ENCODE peak calls at places on chromosomes 1 and 21, in six cellular contexts. M is A549, Q is body of pancreas, G is thyroid gland, X is adrenal gland, W is suprapubic skin. B is an unnamed sample.

GRCh38 chr1:204089044-204089751 is 16.3 kb downstream of the SOX13 start:
- DNase-seq in X (peak; percentile 65), Q (peak; percentile 41), W (peak; percentile 83), G (no peak), M (no peak), B (peak; percentile 81)

GRCh38 chr1:29569971-29570634 is 333.8 kb downstream of the PTPRU start:
- DNase-seq in Q (no peak), G (no peak), X (no peak), M (peak; percentile 13), W (no peak), B (no peak)

GRCh38 chr1:38088366-38088765 is 41.8 kb upstream of the POU3F1 start:
- DNase-seq in Q (no peak), M (no peak), W (no peak), X (no peak), G (no peak), B (no peak)

GRCh38 chr1:192974701-192975100 is 84.5 kb downstream of the UCHL5 start:
- DNase-seq in W (no peak), G (no peak), Q (no peak), X (no peak), M (no peak), B (no peak)

GRCh38 chr1:16888806-16889178 is 7.0 kb upstream of the RNU1-2 start:
- DNase-seq in G (peak; percentile 32), X (no peak), Q (no peak), M (peak; percentile 21), W (no peak), B (peak; percentile 55)

GRCh38 chr1:160877221-160877620 is 7.8 kb downstream of the ITLN1 start:
- DNase-seq in W (no peak), M (no peak), X (no peak), G (no peak), Q (no peak), B (no peak)

GRCh38 chr1:234170622-234171021 is 202.6 kb upstream of the COA6 start:
- DNase-seq in X (no peak), G (no peak), M (no peak), W (no peak), Q (no peak), B (no peak)

GRCh38 chr1:55321947-55322346 is 106.8 kb upstream of the USP24 start:
- DNase-seq in G (no peak), Q (no peak), W (no peak), X (no peak), M (peak; percentile 28), B (no peak)

GRCh38 chr1:117650840-117651568 is 45.2 kb downstream of the TENT5C start:
- DNase-seq in M (no peak), G (no peak), Q (no peak), X (no peak), W (no peak), B (no peak)

GRCh38 chr21:42724226-42724920 is 71.0 kb downstream of the PDE9A start:
- DNase-seq in X (no peak), Q (no peak), W (no peak), G (peak; percentile 63), M (peak; percentile 15), B (no peak)

GRCh38 chr21:36717901-36718465 is 19.1 kb downstream of the SIM2 start:
- DNase-seq in X (no peak), W (no peak), Q (no peak), M (no peak), G (no peak), B (no peak)

GRCh38 chr1:111471538-111471937 is 2.2 kb upstream of the C1orf162 start:
- DNase-seq in G (no peak), Q (no peak), M (no peak), W (no peak), X (no peak), B (no peak)

GRCh38 chr1:210715072-210715471 is 386.4 kb downstream of the HHAT start:
- DNase-seq in Q (no peak), X (no peak), W (no peak), M (no peak), G (no peak), B (no peak)

GRCh38 chr1:231695439-231696255 is 69.1 kb downstream of the DISC1 start:
- DNase-seq in M (no peak), Q (no peak), X (no peak), W (no peak), G (no peak), B (no peak)

GRCh38 chr1:22652881-22653316 is at the start of gene C1QB:
- DNase-seq in Q (no peak), W (no peak), G (peak; percentile 18), X (peak; percentile 52), M (no peak), B (peak; percentile 42)

DNA sequence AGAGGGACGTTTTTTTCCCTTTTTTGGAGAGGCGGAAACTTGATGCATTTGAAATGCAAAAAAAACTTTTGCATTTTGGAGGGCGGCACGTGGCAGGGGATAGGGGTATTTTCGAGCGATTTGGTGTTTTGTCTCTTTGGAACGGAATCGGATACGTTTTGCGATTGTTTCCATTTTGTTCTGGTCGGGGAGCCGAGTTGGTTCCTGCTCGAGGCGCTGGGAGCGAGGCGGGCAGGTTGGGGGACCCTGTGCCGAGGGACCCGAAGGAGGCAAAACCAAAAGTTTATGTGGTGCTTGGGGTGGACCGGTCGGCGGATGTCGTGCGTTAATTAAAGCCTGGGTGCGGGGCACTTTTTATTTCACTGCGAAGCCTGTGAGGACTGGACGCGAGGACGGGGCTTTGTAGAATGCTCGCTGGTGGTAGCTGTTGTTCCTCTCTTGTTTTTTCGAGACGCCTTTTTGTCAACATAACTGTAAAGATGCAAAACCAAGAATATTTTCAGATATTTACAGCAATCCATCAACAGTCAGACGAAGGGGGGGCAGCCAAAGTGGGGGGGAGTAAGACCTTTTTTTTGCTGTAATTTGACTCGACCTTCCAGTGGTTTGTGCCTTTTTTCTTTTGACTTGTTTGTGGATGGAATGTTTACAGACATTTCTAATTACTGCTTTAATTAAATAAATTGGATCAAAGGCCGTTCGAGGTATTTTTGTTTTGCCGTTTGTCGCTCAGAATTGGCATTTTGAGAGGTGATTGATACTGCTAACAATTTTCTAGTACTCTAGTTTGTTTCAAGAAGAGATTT is 1.0 kb downstream of the H3-3A start:
- DNase-seq in W (peak; percentile 78), G (peak; percentile 64), Q (peak; percentile 43), X (peak; percentile 64), M (peak; percentile 15), B (peak; percentile 77)
- H3K4me1 ChIP-seq in W (peaks cover 52% of the 10 kb centered on the region), G (peaks cover 27% of the 10 kb centered on the region), Q (peaks cover 48% of the 10 kb centered on the region), X (peaks cover 6% of the 10 kb centered on the region), M (peaks cover 31% of the 10 kb centered on the region), B (peaks cover 25% of the 10 kb centered on the region)

DNA sequence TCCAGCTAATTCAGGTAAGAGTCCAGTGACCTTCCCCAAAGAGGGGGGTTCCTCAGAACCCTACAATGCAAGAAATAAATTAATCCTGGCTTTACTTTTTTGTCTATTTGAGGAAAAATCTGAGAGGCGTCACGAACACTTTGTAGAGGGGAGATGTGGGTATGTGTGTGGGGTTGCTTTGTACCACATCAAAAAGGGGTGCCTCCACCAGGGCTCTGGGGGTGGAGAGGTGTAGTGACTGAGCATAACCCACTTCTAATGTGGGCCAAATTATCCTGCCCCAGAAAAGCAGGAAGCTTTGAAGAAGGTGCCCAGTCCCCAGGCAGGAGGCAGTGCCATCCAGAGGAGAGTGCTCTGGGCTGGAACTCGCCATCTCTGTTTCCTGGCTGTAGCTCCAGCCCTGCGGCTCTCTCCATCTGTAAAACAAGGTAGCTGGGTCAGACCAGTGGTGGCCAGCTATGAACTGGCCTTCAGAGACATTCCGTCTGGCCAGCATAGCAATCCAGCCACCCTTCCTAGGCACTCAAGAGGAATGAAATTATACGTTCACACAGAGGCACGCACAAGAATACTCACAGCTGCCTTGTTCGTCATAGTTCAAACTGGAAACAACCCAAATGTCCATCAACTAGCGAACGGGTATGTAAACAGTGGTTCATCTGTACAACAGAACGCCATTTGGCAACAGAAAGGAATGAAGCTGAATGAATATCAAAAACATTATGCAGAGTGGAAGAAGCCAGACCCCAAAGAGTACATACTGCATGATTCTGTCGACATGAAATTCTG is 45.4 kb upstream of the TNFRSF1B start:
- DNase-seq in G (no peak), X (no peak), M (no peak), W (no peak), Q (no peak), B (no peak)
- TF ChIP-seq POLR2A in G (no peak), X (no peak), M (no peak), W (no peak), Q (no peak), B (no peak)

GRCh38 chr1:13761883-13762282 is 61.9 kb downstream of the PRDM2 start:
- DNase-seq in W (no peak), M (no peak), X (no peak), Q (no peak), G (no peak), B (no peak)
- H3K4me1 ChIP-seq in W (peaks cover 81% of the 10 kb centered on the region), M (peaks cover 30% of the 10 kb centered on the region), X (peaks cover 30% of the 10 kb centered on the region), Q (peaks cover 66% of the 10 kb centered on the region), G (peaks cover 89% of the 10 kb centered on the region), B (peaks cover 25% of the 10 kb centered on the region)

GRCh38 chr21:29342394-29342957 is 43.8 kb downstream of the BACH1 start:
- DNase-seq in G (no peak), Q (peak; percentile 39), W (peak; percentile 82), M (peak; percentile 2), X (no peak), B (no peak)
- TF ChIP-seq POLR2A in G (no peak), Q (no peak), W (no peak), M (no peak), X (no peak), B (no peak)

B was measured in testis.